ENCODE peak calls at places on chromosomes 13 and 19, in four cellular contexts. One of them, this sample, is unnamed.

GRCh38 chr19:42284066-42284501 is 15.0 kb downstream of the CIC start:
- DNase-seq in GM12878: no peak
- DNase-seq in HepG2: no peak
- DNase-seq in K562: peak; percentile 95
- DNase-seq in this sample: peak; percentile 51

GRCh38 chr19:42879613-42880012 is at the start of gene PSG1:
- DNase-seq in GM12878: no peak
- DNase-seq in HepG2: no peak
- DNase-seq in K562: no peak
- DNase-seq in this sample: no peak

GRCh38 chr13:91078093-91078679 is 269.3 kb upstream of the MIR17HG start:
- DNase-seq in GM12878: no peak
- DNase-seq in HepG2: no peak
- DNase-seq in K562: no peak
- DNase-seq in this sample: peak; percentile 5

GRCh38 chr19:16584825-16585801 is 12.9 kb upstream of the SLC35E1 start:
- DNase-seq in GM12878: no peak
- DNase-seq in HepG2: no peak
- DNase-seq in K562: peak; percentile 42
- DNase-seq in this sample: no peak

GRCh38 chr13:54241719-54242118 is 1213.1 kb downstream of the OLFM4 start:
- DNase-seq in GM12878: no peak
- DNase-seq in HepG2: no peak
- DNase-seq in K562: no peak
- DNase-seq in this sample: no peak

GRCh38 chr13:66578305-66578704 is 651.8 kb downstream of the PCDH9 start:
- DNase-seq in GM12878: no peak
- DNase-seq in HepG2: no peak
- DNase-seq in K562: no peak
- DNase-seq in this sample: no peak

GRCh38 chr13:89315287-89315686 is 1644.1 kb downstream of the SLITRK5 start:
- DNase-seq in GM12878: no peak
- DNase-seq in HepG2: no peak
- DNase-seq in K562: no peak
- DNase-seq in this sample: no peak

GRCh38 chr13:73677041-73677589 is 457.1 kb downstream of the KLF12 start:
- DNase-seq in GM12878: no peak
- DNase-seq in HepG2: no peak
- DNase-seq in K562: no peak
- DNase-seq in this sample: peak; percentile 90

GRCh38 chr19:54312436-54313362 is at the start of gene LILRA5:
- DNase-seq in GM12878: no peak
- DNase-seq in HepG2: no peak
- DNase-seq in K562: no peak
- DNase-seq in this sample: no peak

GRCh38 chr13:112968380-112968909 is 569 bp upstream of the MCF2L start:
- DNase-seq in GM12878: no peak
- DNase-seq in HepG2: no peak
- DNase-seq in K562: no peak
- DNase-seq in this sample: no peak

GRCh38 chr13:51999525-51999924 is 11.7 kb downstream of the ATP7B start:
- DNase-seq in GM12878: no peak
- DNase-seq in HepG2: no peak
- DNase-seq in K562: no peak
- DNase-seq in this sample: no peak

GRCh38 chr19:44759083-44759804 is 10.7 kb downstream of the BCL3 start:
- DNase-seq in GM12878: no peak
- DNase-seq in HepG2: no peak
- DNase-seq in K562: no peak
- DNase-seq in this sample: no peak

GRCh38 chr19:478236-478888 is 17.5 kb upstream of the SHC2 start:
- DNase-seq in GM12878: no peak
- DNase-seq in HepG2: no peak
- DNase-seq in K562: no peak
- DNase-seq in this sample: no peak

GRCh38 chr13:51728972-51729371 is 75.0 kb downstream of the DHRS12 start:
- DNase-seq in GM12878: no peak
- DNase-seq in HepG2: no peak
- DNase-seq in K562: no peak
- DNase-seq in this sample: no peak

GRCh38 chr13:113149711-113150544 is 8.5 kb upstream of the PROZ start:
- DNase-seq in GM12878: no peak
- DNase-seq in HepG2: peak; percentile 91
- DNase-seq in K562: no peak
- DNase-seq in this sample: no peak

GRCh38 chr13:110538632-110539031 is 22.9 kb downstream of the RAB20 start:
- DNase-seq in GM12878: no peak
- DNase-seq in HepG2: no peak
- DNase-seq in K562: no peak
- DNase-seq in this sample: no peak

GRCh38 chr13:93862259-93862658 is 617.2 kb downstream of the DCT start:
- DNase-seq in GM12878: no peak
- DNase-seq in HepG2: no peak
- DNase-seq in K562: no peak
- DNase-seq in this sample: no peak

GRCh38 chr13:30872685-30873443 is 33.2 kb upstream of the MEDAG start:
- DNase-seq in GM12878: no peak
- DNase-seq in HepG2: peak; percentile 26
- DNase-seq in K562: no peak
- DNase-seq in this sample: peak; percentile 97

GRCh38 chr19:5479958-5480357 is 24.7 kb downstream of the ZNRF4 start:
- DNase-seq in GM12878: no peak
- DNase-seq in HepG2: no peak
- DNase-seq in K562: no peak
- DNase-seq in this sample: no peak

GRCh38 chr13:110519046-110519445 is 42.5 kb downstream of the RAB20 start:
- DNase-seq in GM12878: no peak
- DNase-seq in HepG2: no peak
- DNase-seq in K562: no peak
- DNase-seq in this sample: no peak

GRCh38 chr13:112150352-112150751 is 83.4 kb downstream of the SOX1 start:
- DNase-seq in GM12878: no peak
- DNase-seq in HepG2: no peak
- DNase-seq in K562: no peak
- DNase-seq in this sample: no peak

GRCh38 chr13:62336507-62336906 is 920.9 kb upstream of the PCDH20 start:
- DNase-seq in GM12878: no peak
- DNase-seq in HepG2: no peak
- DNase-seq in K562: no peak
- DNase-seq in this sample: no peak

GRCh38 chr19:29971648-29972047 is 29.6 kb downstream of the URI1 start:
- DNase-seq in GM12878: no peak
- DNase-seq in HepG2: no peak
- DNase-seq in K562: no peak
- DNase-seq in this sample: no peak

GRCh38 chr13:78247362-78247761 is 328.7 kb upstream of the EDNRB start:
- DNase-seq in GM12878: no peak
- DNase-seq in HepG2: no peak
- DNase-seq in K562: no peak
- DNase-seq in this sample: no peak

GRCh38 chr19:56137405-56137804 is 3.7 kb upstream of the ZNF444 start:
- DNase-seq in GM12878: no peak
- DNase-seq in HepG2: no peak
- DNase-seq in K562: no peak
- DNase-seq in this sample: peak; percentile 8

GRCh38 chr19:3554254-3555083 is 2.9 kb downstream of the MFSD12 start:
- DNase-seq in GM12878: no peak
- DNase-seq in HepG2: no peak
- DNase-seq in K562: no peak
- DNase-seq in this sample: no peak

GRCh38 chr19:45125975-45126493 is 33.1 kb downstream of the PPP1R37 start:
- DNase-seq in GM12878: no peak
- DNase-seq in HepG2: peak; percentile 65
- DNase-seq in K562: peak; percentile 66
- DNase-seq in this sample: peak; percentile 52

GRCh38 chr19:39993605-39994004 is 3.3 kb upstream of the ZNF546 start:
- DNase-seq in GM12878: no peak
- DNase-seq in HepG2: no peak
- DNase-seq in K562: no peak
- DNase-seq in this sample: no peak
- H3K79me2 ChIP-seq in GM12878: peaks cover 16% of the 10 kb centered on the region
- H3K79me2 ChIP-seq in HepG2: peaks cover 16% of the 10 kb centered on the region
- H3K79me2 ChIP-seq in K562: peaks cover 28% of the 10 kb centered on the region
- H3K79me2 ChIP-seq in this sample: peaks cover 7% of the 10 kb centered on the region

GRCh38 chr19:41111296-41111695 is 2.9 kb upstream of the CYP2F1 start:
- DNase-seq in GM12878: no peak
- DNase-seq in HepG2: no peak
- DNase-seq in K562: no peak
- DNase-seq in this sample: no peak

GRCh38 chr19:41112728-41113290 is 1.4 kb upstream of the CYP2F1 start:
- DNase-seq in GM12878: no peak
- DNase-seq in HepG2: no peak
- DNase-seq in K562: no peak
- DNase-seq in this sample: no peak

GRCh38 chr19:41111750-41112295 is 2.4 kb upstream of the CYP2F1 start:
- DNase-seq in GM12878: no peak
- DNase-seq in HepG2: no peak
- DNase-seq in K562: no peak
- DNase-seq in this sample: no peak

GRCh38 chr19:41116261-41116660 is 2.0 kb downstream of the CYP2F1 start:
- DNase-seq in GM12878: no peak
- DNase-seq in HepG2: no peak
- DNase-seq in K562: no peak
- DNase-seq in this sample: no peak

DNA sequence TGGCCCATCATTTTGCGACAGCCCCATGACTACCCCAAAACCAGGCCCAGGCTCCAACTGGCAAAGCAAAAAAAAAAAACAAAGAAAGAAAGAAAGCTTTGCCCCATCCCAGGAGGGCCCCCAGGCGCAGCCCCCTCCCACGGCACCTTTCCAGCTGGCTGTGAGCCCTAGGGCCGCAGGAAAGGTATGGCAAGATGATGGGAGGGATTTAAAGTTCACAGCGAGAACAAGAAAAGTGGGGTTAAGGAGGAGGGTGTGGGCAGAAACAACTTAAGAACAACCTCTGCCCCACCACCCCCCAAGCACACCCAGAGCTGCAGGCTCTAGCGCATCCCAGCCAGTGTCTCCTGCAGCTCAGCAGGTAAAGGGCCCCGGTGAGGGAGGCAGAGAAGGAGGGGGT is at the start of gene CYP2F1:
- DNase-seq in GM12878: no peak
- DNase-seq in HepG2: no peak
- DNase-seq in K562: no peak
- DNase-seq in this sample: no peak
- TF ChIP-seq MYC in GM12878: no peak
- TF ChIP-seq MYC in HepG2: no peak
- TF ChIP-seq MYC in K562: no peak
- TF ChIP-seq MYC in this sample: no peak

GRCh38 chr13:24173775-24174174 is 13.3 kb downstream of the SPATA13 start:
- DNase-seq in GM12878: no peak
- DNase-seq in HepG2: no peak
- DNase-seq in K562: no peak
- DNase-seq in this sample: no peak

GRCh38 chr13:24175847-24176246 is 15.3 kb downstream of the SPATA13 start:
- DNase-seq in GM12878: no peak
- DNase-seq in HepG2: no peak
- DNase-seq in K562: no peak
- DNase-seq in this sample: no peak

GRCh38 chr13:24178847-24179845 is 18.6 kb downstream of the SPATA13 start:
- DNase-seq in GM12878: no peak
- DNase-seq in HepG2: no peak
- DNase-seq in K562: no peak
- DNase-seq in this sample: peak; percentile 63

GRCh38 chr13:24180743-24181384 is 20.3 kb downstream of the SPATA13 start:
- DNase-seq in GM12878: no peak
- DNase-seq in HepG2: no peak
- DNase-seq in K562: no peak
- DNase-seq in this sample: no peak

DNA sequence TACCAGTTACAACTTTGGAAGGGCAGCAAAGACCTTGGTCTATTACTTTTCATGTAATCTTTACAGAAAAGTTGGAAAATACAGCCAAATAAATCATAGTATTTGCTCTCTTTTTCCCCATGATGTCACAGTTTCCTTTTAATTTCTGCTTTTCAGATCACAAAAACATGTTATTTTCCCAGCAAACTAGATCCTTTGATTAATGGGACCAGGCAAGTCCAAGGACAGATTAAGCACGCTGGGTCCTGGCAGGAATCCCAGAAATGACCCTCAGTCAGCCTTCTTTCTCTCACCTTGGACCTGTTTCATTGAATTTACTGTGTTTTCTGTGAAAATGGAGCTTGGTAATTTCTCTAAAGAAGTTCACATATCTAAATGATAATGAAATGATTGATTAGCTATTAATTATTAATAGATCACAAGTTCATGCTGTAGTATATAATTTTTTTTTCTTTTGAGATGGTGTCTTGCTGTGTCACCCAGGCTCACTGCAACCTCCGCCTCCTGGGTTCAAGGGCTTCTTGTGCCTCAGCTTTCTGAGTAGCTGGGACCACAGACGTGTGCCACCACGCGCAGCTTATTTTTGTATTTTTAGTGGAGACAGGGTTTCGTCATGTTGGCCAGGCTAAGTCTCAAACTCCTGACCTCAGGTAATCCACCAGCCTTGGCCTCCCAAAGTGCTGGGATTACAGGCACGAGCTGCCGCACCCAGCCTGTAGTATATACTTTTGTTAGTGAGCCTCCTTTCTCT is 16.0 kb downstream of the SPATA13 start:
- DNase-seq in GM12878: no peak
- DNase-seq in HepG2: peak; percentile 72
- DNase-seq in K562: no peak
- DNase-seq in this sample: peak; percentile 88
- H3K79me2 ChIP-seq in GM12878: no peaks in the 10 kb centered on the region
- H3K79me2 ChIP-seq in HepG2: peaks cover 83% of the 10 kb centered on the region
- H3K79me2 ChIP-seq in K562: no peaks in the 10 kb centered on the region
- H3K79me2 ChIP-seq in this sample: peaks cover 33% of the 10 kb centered on the region

GRCh38 chr19:10898633-10899032 is 27.3 kb downstream of the CARM1 start:
- DNase-seq in GM12878: no peak
- DNase-seq in HepG2: no peak
- DNase-seq in K562: no peak
- DNase-seq in this sample: no peak

GRCh38 chr19:10895363-10895762 is 24.0 kb downstream of the CARM1 start:
- DNase-seq in GM12878: no peak
- DNase-seq in HepG2: no peak
- DNase-seq in K562: no peak
- DNase-seq in this sample: no peak

GRCh38 chr19:10894911-10895213 is 23.5 kb downstream of the CARM1 start:
- DNase-seq in GM12878: no peak
- DNase-seq in HepG2: no peak
- DNase-seq in K562: no peak
- DNase-seq in this sample: no peak

GRCh38 chr19:10895920-10896319 is 24.6 kb downstream of the CARM1 start:
- DNase-seq in GM12878: no peak
- DNase-seq in HepG2: no peak
- DNase-seq in K562: no peak
- DNase-seq in this sample: no peak

GRCh38 chr19:10896851-10897526 is 25.6 kb downstream of the CARM1 start:
- DNase-seq in GM12878: no peak
- DNase-seq in HepG2: peak; percentile 31
- DNase-seq in K562: no peak
- DNase-seq in this sample: no peak
- TF ChIP-seq MYC in GM12878: no peak
- TF ChIP-seq MYC in HepG2: no peak
- TF ChIP-seq MYC in K562: no peak
- TF ChIP-seq MYC in this sample: no peak

GRCh38 chr19:28823338-28823961 is 389.5 kb downstream of the UQCRFS1 start:
- DNase-seq in GM12878: no peak
- DNase-seq in HepG2: no peak
- DNase-seq in K562: no peak
- DNase-seq in this sample: no peak
- H3K79me2 ChIP-seq in GM12878: no peaks in the 10 kb centered on the region
- H3K79me2 ChIP-seq in HepG2: no peaks in the 10 kb centered on the region
- H3K79me2 ChIP-seq in K562: no peaks in the 10 kb centered on the region
- H3K79me2 ChIP-seq in this sample: no peaks in the 10 kb centered on the region